ENCODE peak calls at places on chromosomes 2 and 18, in five cellular contexts. D, H, I, K and C are unnamed samples.

GRCh38 chr2:20704886-20705285 is 37.9 kb downstream of the GDF7 start:
- DNase-seq in D (peak; percentile 86), I (no peak), H (no peak), K (no peak), C (no peak)

GRCh38 chr18:56402872-56403516 is 235.4 kb downstream of the TXNL1 start:
- DNase-seq in K (no peak), H (no peak), D (peak; percentile 85), I (peak; percentile 91), C (no peak)

GRCh38 chr2:195821566-195821932 is 164.5 kb downstream of the SLC39A10 start:
- DNase-seq in H (no peak), K (no peak), D (no peak), I (no peak), C (no peak)

GRCh38 chr2:239593965-239594771 is 193.3 kb upstream of the HDAC4 start:
- DNase-seq in K (peak; percentile 22), I (no peak), H (peak; percentile 17), D (no peak), C (no peak)

GRCh38 chr2:37367984-37368383 is 23.6 kb downstream of the QPCT start:
- DNase-seq in I (no peak), D (no peak), K (no peak), H (no peak), C (no peak)

GRCh38 chr2:107588960-107589542 is 237.6 kb upstream of the RGPD4 start:
- DNase-seq in K (no peak), D (no peak), H (no peak), I (peak; percentile 44), C (no peak)

GRCh38 chr18:24992491-24992890 is 359.5 kb downstream of the ZNF521 start:
- DNase-seq in I (peak; percentile 36), D (no peak), H (no peak), K (no peak), C (no peak)

GRCh38 chr2:12440731-12441130 is 276.0 kb upstream of the TRIB2 start:
- DNase-seq in I (no peak), D (no peak), H (no peak), K (no peak), C (no peak)

GRCh38 chr18:69469444-69469919 is 68.8 kb downstream of the DOK6 start:
- DNase-seq in K (no peak), I (no peak), H (no peak), D (no peak), C (no peak)

GRCh38 chr2:46490521-46491141 is 11.3 kb downstream of the TMEM247 start:
- DNase-seq in I (peak; percentile 27), K (no peak), D (no peak), H (no peak), C (no peak)

GRCh38 chr2:13745324-13745723 is 887.2 kb upstream of the LRATD1 start:
- DNase-seq in H (peak; percentile 53), D (no peak), I (no peak), K (no peak), C (no peak)

DNA sequence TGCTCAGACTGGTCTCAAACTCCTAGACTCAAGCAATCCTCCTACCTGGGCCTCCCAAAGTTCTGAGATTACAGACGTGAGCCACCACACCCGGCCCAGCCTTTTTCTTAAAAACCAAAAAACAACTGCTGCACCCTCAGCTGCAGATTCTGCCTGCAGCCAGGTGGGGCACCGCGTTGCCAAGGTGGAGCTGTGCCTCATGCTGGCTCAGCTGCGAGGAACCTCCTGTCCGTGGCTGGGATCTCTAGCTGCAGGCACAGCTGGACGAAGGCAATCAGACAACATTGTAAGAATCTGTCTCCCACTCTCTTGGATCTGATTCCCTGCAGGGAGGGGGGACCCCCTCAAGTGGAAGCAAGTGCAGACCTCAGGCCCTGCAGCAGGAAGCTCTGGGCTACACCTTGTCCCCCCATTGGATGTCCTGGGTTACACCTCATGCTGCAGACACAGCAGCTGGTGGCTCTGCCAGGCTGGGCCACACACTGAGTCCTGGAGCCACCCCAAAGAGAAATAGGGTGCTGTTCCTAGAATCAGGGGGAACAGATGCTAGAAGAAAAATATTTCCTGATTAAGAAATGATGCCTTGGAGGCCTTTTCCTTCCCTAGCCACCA is 24.1 kb downstream of the CIDEA start:
- DNase-seq in H (no peak), D (no peak), I (no peak), K (no peak), C (no peak)
- TF ChIP-seq CTCF in H (no peak), D (no peak), I (no peak), K (no peak), C (peak; percentile 61)

DNA sequence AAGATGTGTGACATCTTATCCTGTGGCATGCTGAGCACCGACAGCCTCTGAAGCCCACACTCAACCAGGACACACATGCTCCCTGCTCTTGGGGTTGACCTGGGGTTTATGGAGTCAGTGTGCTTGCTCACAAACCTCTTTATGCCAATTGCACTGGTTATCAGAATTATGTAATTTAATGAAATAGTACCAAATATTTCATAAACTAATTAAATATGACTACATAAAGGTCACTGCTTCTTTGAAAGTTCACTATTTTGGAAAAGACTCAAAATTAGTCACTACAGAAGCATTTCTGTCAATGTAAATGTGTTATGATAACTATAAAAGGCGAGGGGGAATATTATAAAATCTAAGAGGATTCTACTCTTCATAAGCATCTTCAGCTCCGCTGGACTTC is 76.7 kb downstream of the FHOD3 start:
- DNase-seq in I (peak; percentile 34), H (no peak), D (no peak), K (no peak), C (no peak)
- H3K4me3 ChIP-seq in I (no peak overlapping the region), H (no peak overlapping the region), D (no peak overlapping the region), K (no peak overlapping the region), C (no peak overlapping the region)

GRCh38 chr2:159010963-159011362 is 42.5 kb downstream of the TANC1 start:
- DNase-seq in K (no peak), D (no peak), I (peak; percentile 66), H (no peak), C (no peak)
- TF ChIP-seq CTCF in K (no peak), D (no peak), I (no peak), H (no peak), C (no peak)

GRCh38 chr2:67650292-67651133 is 253.4 kb downstream of the ETAA1 start:
- DNase-seq in K (peak; percentile 65), D (peak; percentile 67), I (peak; percentile 94), H (peak; percentile 47), C (peak; percentile 76)

GRCh38 chr2:67646714-67647333 is 249.7 kb downstream of the ETAA1 start:
- DNase-seq in D (no peak), H (no peak), K (no peak), I (no peak), C (no peak)

GRCh38 chr2:67645280-67646255 is 248.4 kb downstream of the ETAA1 start:
- DNase-seq in K (no peak), I (peak; percentile 85), D (no peak), H (no peak), C (no peak)

GRCh38 chr2:67652679-67653078 is 255.5 kb downstream of the ETAA1 start:
- DNase-seq in I (no peak), K (no peak), D (no peak), H (no peak), C (no peak)

DNA sequence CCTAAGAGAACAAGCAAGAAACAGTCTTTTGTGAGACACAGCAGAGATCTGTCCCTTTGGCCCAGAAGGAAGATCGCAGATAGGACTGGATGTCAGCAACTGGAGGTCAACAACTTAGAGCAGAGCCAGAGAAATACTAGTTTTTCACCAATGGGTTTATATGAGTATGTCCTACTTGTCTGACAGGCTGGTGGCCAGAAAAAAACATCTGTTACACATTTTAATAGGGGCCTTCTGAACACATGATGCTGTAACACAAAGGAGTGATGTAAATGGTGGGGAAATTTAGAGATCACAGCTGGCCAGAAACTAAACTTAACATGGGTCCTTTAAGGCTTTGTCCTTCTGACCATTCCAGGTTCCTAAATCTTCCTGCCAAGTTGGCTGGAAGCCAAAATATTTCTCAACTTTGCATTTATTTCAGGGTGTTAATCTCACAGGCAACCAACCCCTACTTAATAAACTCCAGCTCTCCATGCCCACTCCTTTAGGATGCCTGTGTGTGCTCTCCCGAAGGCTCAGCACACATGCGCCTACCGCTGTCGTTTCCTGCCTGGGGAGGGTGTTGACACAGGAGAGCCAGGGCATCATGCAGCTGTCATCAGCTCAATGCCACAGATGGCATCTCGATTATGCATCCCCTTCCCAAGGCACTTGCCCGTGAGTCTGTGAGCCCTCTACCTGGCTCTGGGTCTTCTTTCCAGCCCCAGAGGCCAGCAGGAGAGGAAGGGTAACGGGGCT is 252.4 kb downstream of the ETAA1 start:
- DNase-seq in I (peak; percentile 53), H (no peak), D (peak; percentile 66), K (peak; percentile 54), C (no peak)
- H3K4me3 ChIP-seq in I (no peak overlapping the region), H (no peak overlapping the region), D (no peak overlapping the region), K (no peak overlapping the region), C (no peak overlapping the region)

GRCh38 chr18:2547477-2548087 is 23.7 kb downstream of the METTL4 start:
- DNase-seq in K (no peak), D (no peak), I (peak; percentile 50), H (no peak), C (no peak)
- TF ChIP-seq CTCF in K (peak; percentile 61), D (peak; percentile 38), I (no peak), H (no peak), C (peak; percentile 78)

GRCh38 chr2:188077757-188078156 is 213.9 kb upstream of the GULP1 start:
- DNase-seq in K (no peak), D (no peak), I (no peak), H (no peak), C (no peak)

GRCh38 chr2:188079176-188079575 is 212.5 kb upstream of the GULP1 start:
- DNase-seq in D (peak; percentile 88), H (no peak), I (peak; percentile 95), K (no peak), C (no peak)

GRCh38 chr2:188078544-188078943 is 213.1 kb upstream of the GULP1 start:
- DNase-seq in I (peak; percentile 16), D (no peak), K (no peak), H (no peak), C (no peak)

DNA sequence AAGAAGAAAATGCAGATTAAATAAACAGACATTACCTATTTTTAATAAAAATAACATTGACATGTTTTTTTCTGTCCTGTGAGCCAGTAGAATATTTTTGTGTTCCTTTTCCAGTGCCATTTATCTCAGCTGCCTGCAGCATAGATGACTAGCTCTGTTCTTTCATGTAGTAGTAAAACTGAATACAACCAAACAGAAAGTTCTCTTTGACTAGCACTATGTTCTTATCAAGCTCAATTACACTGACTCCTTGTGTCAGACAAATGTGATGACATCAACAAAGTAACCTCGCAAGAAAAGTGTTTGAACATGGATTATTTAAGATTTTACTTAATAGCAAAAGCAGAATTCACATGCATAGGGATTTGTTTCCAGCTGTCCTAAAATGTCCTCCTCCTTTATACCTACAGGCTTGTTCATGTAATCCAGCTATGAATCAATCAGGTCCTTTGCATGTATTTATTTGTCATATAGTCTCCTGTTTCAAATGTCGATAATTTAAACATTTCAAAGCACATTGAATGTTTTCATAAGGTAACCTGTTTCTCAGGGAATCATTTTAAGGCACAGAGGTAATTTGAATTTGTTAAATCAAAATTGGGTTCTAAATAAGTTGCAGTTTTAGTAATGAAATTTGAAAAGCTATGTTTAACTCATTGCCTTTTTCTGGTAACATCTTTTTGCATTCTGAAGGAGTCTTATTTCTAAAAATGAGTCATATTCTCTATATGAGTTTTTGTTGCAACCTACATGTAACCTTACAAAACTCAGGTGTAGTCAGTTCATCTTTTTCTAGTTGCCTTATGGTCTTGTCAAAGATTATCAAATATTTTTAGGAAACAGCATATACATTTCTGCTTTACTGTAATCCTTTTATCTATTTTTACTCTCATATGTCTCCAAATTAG is 215.3 kb upstream of the GULP1 start:
- DNase-seq in D (no peak), H (no peak), I (peak; percentile 1), K (no peak), C (no peak)
- H3K4me3 ChIP-seq in D (no peak overlapping the region), H (no peak overlapping the region), I (no peak overlapping the region), K (no peak overlapping the region), C (no peak overlapping the region)